ENCODE peak calls at places on chromosomes 12 and 14, in six cellular contexts. One of them, this sample, is unnamed.

GRCh38 chr12:124774462-124775167 is 89.0 kb downstream of the SCARB1 start:
- DNase-seq in LHCN-M2: peak; percentile 98
- DNase-seq in activated B cell treated with CpG ODN at 0.5 μM for 24 hours: peak; percentile 48
- DNase-seq in effector memory CD4-positive, alpha-beta T cell: peak; percentile 5
- DNase-seq in astrocyte of the spinal cord: peak; percentile 99
- DNase-seq in HS-5: peak; percentile 95
- DNase-seq in this sample: peak; percentile 85

GRCh38 chr14:35534884-35535793 is 1.2 kb downstream of the INSM2 start:
- DNase-seq in LHCN-M2: peak; percentile 45
- DNase-seq in activated B cell treated with CpG ODN at 0.5 μM for 24 hours: peak; percentile 71
- DNase-seq in HS-5: no peak
- DNase-seq in astrocyte of the spinal cord: peak; percentile 63
- DNase-seq in effector memory CD4-positive, alpha-beta T cell: peak; percentile 23
- DNase-seq in this sample: peak; percentile 18

GRCh38 chr14:101362529-101363260 is 198.6 kb upstream of the DIO3 start:
- DNase-seq in effector memory CD4-positive, alpha-beta T cell: no peak
- DNase-seq in astrocyte of the spinal cord: no peak
- DNase-seq in HS-5: no peak
- DNase-seq in activated B cell treated with CpG ODN at 0.5 μM for 24 hours: no peak
- DNase-seq in LHCN-M2: no peak
- DNase-seq in this sample: no peak

GRCh38 chr14:104786091-104786586 is 9.4 kb downstream of the AKT1 start:
- DNase-seq in astrocyte of the spinal cord: no peak
- DNase-seq in HS-5: no peak
- DNase-seq in LHCN-M2: no peak
- DNase-seq in activated B cell treated with CpG ODN at 0.5 μM for 24 hours: no peak
- DNase-seq in effector memory CD4-positive, alpha-beta T cell: no peak
- DNase-seq in this sample: no peak

GRCh38 chr12:12511895-12512674 is 50.6 kb downstream of the DUSP16 start:
- DNase-seq in activated B cell treated with CpG ODN at 0.5 μM for 24 hours: no peak
- DNase-seq in astrocyte of the spinal cord: no peak
- DNase-seq in HS-5: no peak
- DNase-seq in effector memory CD4-positive, alpha-beta T cell: no peak
- DNase-seq in LHCN-M2: no peak
- DNase-seq in this sample: no peak

GRCh38 chr14:88016768-88017167 is 11.8 kb downstream of the GPR65 start:
- DNase-seq in activated B cell treated with CpG ODN at 0.5 μM for 24 hours: no peak
- DNase-seq in effector memory CD4-positive, alpha-beta T cell: no peak
- DNase-seq in astrocyte of the spinal cord: no peak
- DNase-seq in HS-5: no peak
- DNase-seq in LHCN-M2: no peak
- DNase-seq in this sample: no peak

GRCh38 chr14:37650356-37651037 is 55.1 kb downstream of the TTC6 start:
- DNase-seq in HS-5: no peak
- DNase-seq in activated B cell treated with CpG ODN at 0.5 μM for 24 hours: no peak
- DNase-seq in LHCN-M2: no peak
- DNase-seq in effector memory CD4-positive, alpha-beta T cell: no peak
- DNase-seq in astrocyte of the spinal cord: peak; percentile 15
- DNase-seq in this sample: no peak

GRCh38 chr14:96895658-96896271 is 98.6 kb downstream of the VRK1 start:
- DNase-seq in HS-5: no peak
- DNase-seq in LHCN-M2: no peak
- DNase-seq in effector memory CD4-positive, alpha-beta T cell: no peak
- DNase-seq in activated B cell treated with CpG ODN at 0.5 μM for 24 hours: no peak
- DNase-seq in astrocyte of the spinal cord: no peak
- DNase-seq in this sample: no peak

GRCh38 chr12:108237272-108237671 is 101.8 kb downstream of the CMKLR1 start:
- DNase-seq in LHCN-M2: no peak
- DNase-seq in effector memory CD4-positive, alpha-beta T cell: no peak
- DNase-seq in astrocyte of the spinal cord: no peak
- DNase-seq in activated B cell treated with CpG ODN at 0.5 μM for 24 hours: no peak
- DNase-seq in HS-5: no peak
- DNase-seq in this sample: no peak

GRCh38 chr12:128009108-128009507 is 257.9 kb upstream of the TMEM132C start:
- DNase-seq in HS-5: no peak
- DNase-seq in LHCN-M2: no peak
- DNase-seq in effector memory CD4-positive, alpha-beta T cell: no peak
- DNase-seq in astrocyte of the spinal cord: no peak
- DNase-seq in activated B cell treated with CpG ODN at 0.5 μM for 24 hours: no peak
- DNase-seq in this sample: no peak

GRCh38 chr14:94614802-94615201 is 2.6 kb downstream of the SERPINA3 start:
- DNase-seq in effector memory CD4-positive, alpha-beta T cell: no peak
- DNase-seq in LHCN-M2: no peak
- DNase-seq in activated B cell treated with CpG ODN at 0.5 μM for 24 hours: no peak
- DNase-seq in astrocyte of the spinal cord: no peak
- DNase-seq in HS-5: no peak
- DNase-seq in this sample: no peak

GRCh38 chr12:26749781-26750180 is 83.2 kb downstream of the ITPR2 start:
- DNase-seq in astrocyte of the spinal cord: no peak
- DNase-seq in HS-5: no peak
- DNase-seq in activated B cell treated with CpG ODN at 0.5 μM for 24 hours: no peak
- DNase-seq in LHCN-M2: no peak
- DNase-seq in effector memory CD4-positive, alpha-beta T cell: no peak
- DNase-seq in this sample: no peak

GRCh38 chr12:15939111-15939510 is 28.0 kb downstream of the DERA start:
- DNase-seq in activated B cell treated with CpG ODN at 0.5 μM for 24 hours: no peak
- DNase-seq in astrocyte of the spinal cord: no peak
- DNase-seq in HS-5: no peak
- DNase-seq in effector memory CD4-positive, alpha-beta T cell: no peak
- DNase-seq in LHCN-M2: no peak
- DNase-seq in this sample: no peak

GRCh38 chr14:90599748-90600507 is 203.1 kb downstream of the CALM1 start:
- DNase-seq in LHCN-M2: peak; percentile 17
- DNase-seq in HS-5: no peak
- DNase-seq in activated B cell treated with CpG ODN at 0.5 μM for 24 hours: no peak
- DNase-seq in astrocyte of the spinal cord: peak; percentile 24
- DNase-seq in effector memory CD4-positive, alpha-beta T cell: no peak
- DNase-seq in this sample: peak; percentile 78

GRCh38 chr12:71439613-71440392 is at the start of gene LGR5:
- DNase-seq in astrocyte of the spinal cord: peak; percentile 31
- DNase-seq in activated B cell treated with CpG ODN at 0.5 μM for 24 hours: no peak
- DNase-seq in effector memory CD4-positive, alpha-beta T cell: no peak
- DNase-seq in HS-5: no peak
- DNase-seq in LHCN-M2: peak; percentile 21
- DNase-seq in this sample: peak; percentile 80

GRCh38 chr12:54631551-54631950 is 3.1 kb downstream of the LACRT start:
- DNase-seq in HS-5: no peak
- DNase-seq in astrocyte of the spinal cord: no peak
- DNase-seq in activated B cell treated with CpG ODN at 0.5 μM for 24 hours: no peak
- DNase-seq in LHCN-M2: no peak
- DNase-seq in effector memory CD4-positive, alpha-beta T cell: no peak
- DNase-seq in this sample: peak; percentile 70

This sample was measured in putamen.